ENCODE peak calls at places on chromosomes 11 and 22, in ten cellular contexts. W, B, O, R, L, V, S, C, E and N are unnamed samples.

GRCh38 chr22:42895087-42895486 is 38.0 kb upstream of the ARFGAP3 start:
- DNase-seq in C (no peak), S (no peak), O (peak), V (no peak), B (no peak), E (no peak), W (no peak), R (no peak), L (no peak), N (no peak)

GRCh38 chr22:38867496-38868285 is 4.3 kb downstream of the CBX6 start:
- DNase-seq in E (no peak), V (no peak), S (no peak), B (no peak), R (no peak), L (no peak), C (no peak), O (no peak), W (no peak), N (no peak)

GRCh38 chr11:108223449-108224149 is 732 bp downstream of the ATM start:
- DNase-seq in E (no peak), L (peak), W (no peak), B (no peak), R (no peak), C (no peak), V (no peak), S (no peak), O (no peak), N (peak)

GRCh38 chr22:36204641-36205032 is 3.0 kb upstream of the APOL4 start:
- DNase-seq in C (peak), V (no peak), R (no peak), O (no peak), W (no peak), B (no peak), L (no peak), S (no peak), E (no peak), N (no peak)

GRCh38 chr11:83174008-83174407 is 17.1 kb downstream of the PCF11 start:
- DNase-seq in S (no peak), B (no peak), E (no peak), C (no peak), R (no peak), V (no peak), L (no peak), W (no peak), O (no peak), N (no peak)

GRCh38 chr22:37892566-37893338 is 13.3 kb upstream of the MICALL1 start:
- DNase-seq in W (no peak), R (no peak), B (no peak), E (no peak), C (no peak), V (no peak), S (no peak), L (no peak), O (no peak), N (no peak)

GRCh38 chr22:29663230-29663826 is 56.5 kb upstream of the CABP7 start:
- DNase-seq in V (no peak), C (no peak), O (no peak), L (no peak), E (no peak), S (no peak), B (no peak), W (no peak), R (no peak), N (no peak)

GRCh38 chr11:21892696-21893095 is 300.2 kb upstream of the ANO5 start:
- DNase-seq in E (no peak), B (no peak), R (no peak), W (no peak), S (no peak), L (no peak), O (no peak), C (no peak), V (no peak), N (no peak)

GRCh38 chr11:110565344-110565684 is 135.6 kb downstream of the FDX1 start:
- DNase-seq in R (no peak), W (no peak), E (peak), B (peak), C (peak), S (no peak), L (peak), V (no peak), O (no peak), N (no peak)

GRCh38 chr11:74532496-74533246 is 39.1 kb upstream of the LIPT2 start:
- DNase-seq in B (peak), C (peak), R (no peak), V (peak), O (no peak), W (no peak), L (no peak), S (no peak), E (no peak), N (no peak)

GRCh38 chr11:60064115-60064514 is 7.7 kb downstream of the MS4A3 start:
- DNase-seq in R (no peak), E (no peak), O (no peak), B (no peak), S (no peak), C (no peak), V (no peak), W (no peak), L (no peak), N (peak)

GRCh38 chr11:1514349-1515061 is 27.9 kb upstream of the MOB2 start:
- DNase-seq in R (no peak), W (no peak), L (no peak), E (no peak), V (no peak), O (no peak), S (no peak), B (no peak), C (no peak), N (no peak)

GRCh38 chr22:24506802-24507438 is 11.8 kb downstream of the UPB1 start:
- DNase-seq in L (peak), B (peak), W (no peak), E (no peak), R (no peak), V (no peak), O (no peak), C (peak), S (no peak), N (peak)

GRCh38 chr11:43830928-43831440 is 49.6 kb upstream of the ALKBH3 start:
- DNase-seq in C (no peak), O (peak), E (no peak), S (peak), W (no peak), R (peak), L (peak), V (no peak), B (peak), N (no peak)

GRCh38 chr11:66978717-66979116 is 3.6 kb downstream of the C11orf86 start:
- DNase-seq in V (no peak), L (no peak), W (no peak), O (no peak), C (no peak), B (no peak), R (no peak), E (no peak), S (no peak), N (no peak)

GRCh38 chr22:42699953-42700352 is 20.7 kb downstream of the A4GALT start:
- DNase-seq in S (no peak), W (no peak), E (no peak), B (no peak), O (no peak), V (no peak), R (no peak), C (no peak), L (no peak), N (no peak)

GRCh38 chr22:17598318-17598717 is 30.2 kb downstream of the ATP6V1E1 start:
- DNase-seq in R (no peak), L (no peak), B (no peak), S (no peak), C (no peak), W (no peak), O (no peak), E (no peak), V (no peak), N (no peak)

GRCh38 chr22:41369089-41369745 is 12.5 kb upstream of the TEF start:
- DNase-seq in C (no peak), L (no peak), S (no peak), O (no peak), R (no peak), V (no peak), B (no peak), E (no peak), W (no peak), N (peak)

GRCh38 chr11:25535462-25535861 is 796.5 kb upstream of the ANO3 start:
- DNase-seq in W (no peak), L (no peak), R (no peak), S (no peak), E (no peak), C (no peak), V (peak), O (no peak), B (no peak), N (no peak)

GRCh38 chr11:86183694-86184093 is 60.9 kb upstream of the EED start:
- DNase-seq in O (peak), C (no peak), S (no peak), R (no peak), B (no peak), E (no peak), L (peak), W (no peak), V (no peak), N (no peak)